ENCODE peak calls at places on chromosome 6, in six cellular contexts. U is right atrium auricular region; Q is CD8-positive, alpha-beta T cell; Z is mammary epithelial cell; C is stomach; L is breast epithelium. T is an unnamed sample.
A peak's percentile ranks its signal among the peaks of the same experiment; 100 is the strongest.

GRCh38 chr6:53466257-53466656 is 78.6 kb downstream of the GCLC start:
- DNase-seq in U (no peak), Q (no peak), Z (peak; percentile 58), C (no peak), L (peak; percentile 41), T (no peak)

GRCh38 chr6:33846226-33846625 is 42.4 kb upstream of the MLN start:
- DNase-seq in U (no peak), Q (no peak), Z (peak; percentile 78), C (no peak), L (no peak), T (no peak)

GRCh38 chr6:159042003-159042823 is 2.6 kb downstream of the TAGAP start:
- DNase-seq in U (no peak), Q (peak; percentile 65), Z (peak; percentile 84), C (peak; percentile 77), L (peak; percentile 63), T (peak; percentile 84)

GRCh38 chr6:129493396-129493902 is 216.5 kb downstream of the ARHGAP18 start:
- DNase-seq in U (no peak), Q (no peak), Z (peak; percentile 61), C (no peak), L (no peak), T (no peak)

GRCh38 chr6:10694302-10695085 is at the start of the genes C6orf52 and PAK1IP1:
- DNase-seq in U (peak; percentile 93), Q (peak; percentile 87), Z (peak; percentile 91), C (peak; percentile 93), L (peak; percentile 92), T (peak; percentile 96)

GRCh38 chr6:134676307-134677281 is 273.3 kb downstream of the ALDH8A1 start:
- DNase-seq in U (no peak), Q (no peak), Z (no peak), C (peak; percentile 49), L (no peak), T (no peak)

GRCh38 chr6:139588076-139588639 is 213.7 kb upstream of the CITED2 start:
- DNase-seq in U (no peak), Q (no peak), Z (peak; percentile 43), C (peak; percentile 84), L (no peak), T (no peak)

GRCh38 chr6:35402136-35402855 is 49.8 kb upstream of the FANCE start:
- DNase-seq in U (no peak), Q (no peak), Z (no peak), C (peak; percentile 79), L (no peak), T (no peak)

GRCh38 chr6:170074435-170074834 is 216.4 kb downstream of the DLL1 start:
- DNase-seq in U (no peak), Q (no peak), Z (no peak), C (no peak), L (no peak), T (no peak)

GRCh38 chr6:2578729-2579128 is 172.0 kb downstream of the MYLK4 start:
- DNase-seq in U (no peak), Q (no peak), Z (peak; percentile 59), C (no peak), L (no peak), T (no peak)

GRCh38 chr6:140321891-140322290 is 947.4 kb upstream of the CITED2 start:
- DNase-seq in U (no peak), Q (no peak), Z (no peak), C (no peak), L (no peak), T (no peak)

GRCh38 chr6:157283330-157283898 is 39.9 kb downstream of the TMEM242 start:
- DNase-seq in U (no peak), Q (no peak), Z (no peak), C (no peak), L (no peak), T (no peak)

GRCh38 chr6:56046576-56046975 is 171.2 kb upstream of the BMP5 start:
- DNase-seq in U (peak; percentile 69), Q (no peak), Z (peak; percentile 87), C (peak; percentile 25), L (peak; percentile 74), T (no peak)

GRCh38 chr6:42979523-42980177 is 669 bp upstream of the PEX6 start:
- DNase-seq in U (no peak), Q (no peak), Z (peak; percentile 72), C (no peak), L (no peak), T (no peak)

GRCh38 chr6:143741480-143741879 is 63.7 kb downstream of the PHACTR2 start:
- DNase-seq in U (no peak), Q (no peak), Z (no peak), C (no peak), L (no peak), T (no peak)

GRCh38 chr6:1024587-1024986 is 287.3 kb upstream of the FOXQ1 start:
- DNase-seq in U (no peak), Q (no peak), Z (peak; percentile 17), C (no peak), L (peak; percentile 18), T (no peak)

GRCh38 chr6:84549912-84550311 is 214.5 kb downstream of the TBX18 start:
- DNase-seq in U (no peak), Q (no peak), Z (no peak), C (no peak), L (no peak), T (no peak)

GRCh38 chr6:165229216-165229615 is 80.2 kb downstream of the C6orf118 start:
- DNase-seq in U (no peak), Q (no peak), Z (no peak), C (no peak), L (no peak), T (no peak)

GRCh38 chr6:128882560-128882959 is 378 bp upstream of the LAMA2 start:
- DNase-seq in U (no peak), Q (no peak), Z (no peak), C (no peak), L (no peak), T (no peak)

GRCh38 chr6:105900120-105900937 is 185.8 kb upstream of the PRDM1 start:
- DNase-seq in U (no peak), Q (no peak), Z (peak; percentile 71), C (no peak), L (no peak), T (no peak)

GRCh38 chr6:43297644-43298564 is at the start of gene SLC22A7:
- DNase-seq in U (no peak), Q (no peak), Z (no peak), C (peak; percentile 61), L (no peak), T (no peak)

GRCh38 chr6:41791306-41791705 is 3.8 kb downstream of the TOMM6 start:
- DNase-seq in U (no peak), Q (no peak), Z (no peak), C (no peak), L (no peak), T (no peak)

GRCh38 chr6:1477432-1478090 is 88.2 kb downstream of the FOXF2 start:
- DNase-seq in U (no peak), Q (no peak), Z (peak; percentile 30), C (no peak), L (no peak), T (no peak)

GRCh38 chr6:26215200-26216014 is 128.2 kb downstream of the HFE start:
- DNase-seq in U (no peak), Q (no peak), Z (peak; percentile 54), C (no peak), L (no peak), T (no peak)

GRCh38 chr6:44004625-44005506 is 122.4 kb downstream of the MRPL14 start:
- DNase-seq in U (no peak), Q (no peak), Z (no peak), C (no peak), L (no peak), T (no peak)

GRCh38 chr6:121876721-121877120 is 441.3 kb downstream of the GJA1 start:
- DNase-seq in U (no peak), Q (no peak), Z (no peak), C (no peak), L (no peak), T (no peak)

GRCh38 chr6:2220154-2220553 is 25.3 kb downstream of the GMDS start:
- DNase-seq in U (no peak), Q (no peak), Z (no peak), C (no peak), L (no peak), T (no peak)

GRCh38 chr6:138107078-138107751 is at the start of gene PERP:
- DNase-seq in U (peak; percentile 65), Q (peak; percentile 51), Z (peak; percentile 89), C (peak; percentile 86), L (peak; percentile 81), T (no peak)

GRCh38 chr6:19613678-19614077 is 223.5 kb upstream of the ID4 start:
- DNase-seq in U (no peak), Q (no peak), Z (peak; percentile 17), C (no peak), L (no peak), T (no peak)
- TF ChIP-seq CTCF in U (no peak), Q (no peak), Z (peak; percentile 44), C (no peak), L (no peak), T (no peak)

DNA sequence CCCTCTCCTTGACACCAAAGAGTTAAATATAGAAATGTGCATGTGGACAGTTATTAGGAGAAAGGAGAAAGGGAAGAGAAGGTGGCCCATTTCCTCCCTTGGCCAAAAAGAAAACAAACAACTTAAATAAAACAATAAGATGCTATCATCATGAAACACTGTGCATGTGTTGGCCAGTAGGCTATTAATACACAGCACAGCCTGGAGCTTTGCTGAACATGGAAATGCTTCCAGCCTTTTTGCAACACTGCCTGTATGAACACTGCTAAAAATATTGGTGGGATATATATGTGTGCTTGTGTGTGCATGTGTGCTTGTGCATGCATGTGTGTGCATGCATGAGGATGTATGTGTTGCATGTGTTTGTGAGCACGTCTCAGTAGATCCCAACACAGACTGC is 100.4 kb downstream of the LY86 start:
- DNase-seq in U (no peak), Q (no peak), Z (no peak), C (no peak), L (no peak), T (no peak)
- H3K27ac ChIP-seq in U (peak overlapping the region; percentile 20), Q (no peak overlapping the region), Z (peak overlapping the region; percentile 76), C (peak overlapping the region; percentile 76), L (peak overlapping the region; percentile 80), T (peak overlapping the region; percentile 76)

DNA sequence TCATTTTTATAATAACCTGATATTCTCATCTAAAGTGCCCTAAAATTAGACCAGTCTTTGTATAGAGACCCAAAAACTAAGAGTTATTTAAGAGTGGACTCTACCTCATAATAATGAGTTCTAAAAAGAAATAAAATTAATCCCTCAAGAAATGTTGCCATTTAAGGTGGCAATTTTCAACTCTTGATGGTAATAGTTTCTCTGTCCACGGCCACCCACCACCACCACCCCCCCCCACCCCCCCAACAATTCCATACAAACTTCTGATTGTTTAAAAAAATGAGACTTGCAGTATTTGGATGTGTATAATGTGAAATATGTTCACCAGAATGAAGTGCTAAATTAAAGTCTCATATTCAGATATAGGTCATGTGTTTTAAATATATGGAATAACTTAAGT is 2.4 kb downstream of the MAP7 start:
- DNase-seq in U (no peak), Q (no peak), Z (no peak), C (no peak), L (no peak), T (no peak)
- H3K4me1 ChIP-seq in U (peaks cover 16% of the 10 kb centered on the region), Q (peaks cover 12% of the 10 kb centered on the region), Z (peaks cover 6% of the 10 kb centered on the region), C (peaks cover 29% of the 10 kb centered on the region), L (no peaks in the 10 kb centered on the region), T (peaks cover 14% of the 10 kb centered on the region)

DNA sequence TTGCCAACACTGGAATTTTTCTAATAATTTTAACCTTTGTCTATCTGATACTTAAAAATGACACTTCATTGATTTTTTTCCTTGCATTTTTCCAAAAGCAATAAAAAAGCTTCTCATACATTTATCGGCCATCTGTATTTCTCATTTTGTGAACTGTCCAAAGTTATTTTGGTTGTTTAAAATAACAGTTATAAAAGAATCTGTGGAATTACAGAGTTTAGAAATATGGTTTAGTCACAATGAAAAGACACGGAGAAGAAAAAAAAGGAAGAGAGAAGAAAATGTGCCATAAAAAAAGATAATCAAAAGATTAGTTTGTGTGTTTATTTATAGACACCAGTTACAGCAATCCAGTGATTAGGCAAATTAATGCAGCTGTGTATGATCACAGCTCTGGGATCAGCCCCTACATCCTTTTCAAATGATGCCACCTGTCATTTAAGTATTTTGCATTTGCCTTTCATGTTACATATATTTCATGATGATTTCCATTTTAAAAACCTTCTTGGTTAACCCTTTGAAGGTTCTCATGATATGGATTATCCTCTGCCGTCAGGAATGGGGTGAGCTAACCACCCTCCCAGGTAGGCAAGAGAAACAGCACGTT is 171.6 kb downstream of the BACH2 start:
- DNase-seq in U (no peak), Q (no peak), Z (no peak), C (no peak), L (no peak), T (no peak)
- TF ChIP-seq CTCF in U (no peak), Q (no peak), Z (no peak), C (no peak), L (no peak), T (no peak)

T was measured in vagina.